ENCODE peak calls at places on chromosomes 13 and 19, in six cellular contexts. Q is left ventricle myocardium inferior; L is stimulated activated naive CD4-positive, alpha-beta T cell; I is AML-193; S is activated CD4-positive, alpha-beta T cell treated with anti-CD3 and anti-CD28 coated beads, Interleukin-2, amount 50 U/mL, for 48 hours; D is activated gamma-delta T cell treated with anti-CD3 and anti-CD28 coated beads, Interleukin-2, amount 50 U/mL, for 16 hours. U is an unnamed sample.

GRCh38 chr13:65461590-65461989 is 1768.5 kb downstream of the PCDH9 start:
- DNase-seq in S (no peak), I (no peak), Q (no peak), L (no peak), D (no peak), U (no peak)

GRCh38 chr13:54029226-54029625 is 1000.6 kb downstream of the OLFM4 start:
- DNase-seq in Q (no peak), L (no peak), I (peak), D (no peak), S (no peak), U (peak)

GRCh38 chr19:3931041-3931440 is 1.8 kb upstream of the NMRK2 start:
- DNase-seq in L (no peak), S (no peak), I (no peak), D (no peak), Q (peak), U (no peak)

GRCh38 chr13:76764916-76765315 is 121.3 kb downstream of the KCTD12 start:
- DNase-seq in S (no peak), L (no peak), D (no peak), I (no peak), Q (no peak), U (no peak)

GRCh38 chr13:67120872-67121531 is 109.1 kb downstream of the PCDH9 start:
- DNase-seq in Q (no peak), I (no peak), S (no peak), L (no peak), D (no peak), U (no peak)

GRCh38 chr19:33403221-33403972 is 29.9 kb downstream of the CEBPG start:
- DNase-seq in D (no peak), S (no peak), L (no peak), I (no peak), Q (no peak), U (no peak)

GRCh38 chr13:37202264-37202663 is 96.8 kb upstream of the CSNK1A1L start:
- DNase-seq in S (no peak), L (no peak), I (no peak), Q (no peak), D (no peak), U (no peak)

GRCh38 chr19:49119411-49120324 is at the start of gene PPFIA3:
- DNase-seq in L (peak), I (no peak), Q (peak), S (no peak), D (no peak), U (no peak)

U was measured in HL-60.